ENCODE peak calls at places on chromosomes 2 and 18, in nine cellular contexts. R is nephron progenitor cell, B is endothelial cell, N is PC-9, K is uterus, T is GM10248, X is colonic mucosa, Y is stomach, D is body of pancreas. O is an unnamed sample.

GRCh38 chr18:73352546-73352945 is 484.8 kb upstream of the NETO1 start:
- DNase-seq in R (peak), Y (no peak), T (no peak), D (no peak), X (no peak), K (no peak), B (no peak), N (no peak), O (no peak)

GRCh38 chr2:185608799-185609198 is 129.8 kb upstream of the FSIP2 start:
- DNase-seq in N (no peak), R (no peak), D (no peak), K (no peak), X (no peak), T (no peak), B (no peak), Y (no peak), O (no peak)

GRCh38 chr2:97688062-97688827 is 18.7 kb downstream of the C2orf92 start:
- DNase-seq in T (peak), X (no peak), K (no peak), D (no peak), B (no peak), Y (no peak), R (no peak), N (peak), O (peak)

GRCh38 chr2:241270531-241270930 is 44.9 kb downstream of the HDLBP start:
- DNase-seq in R (no peak), Y (no peak), T (no peak), N (no peak), X (no peak), B (no peak), K (no peak), D (no peak), O (peak)

GRCh38 chr18:74249181-74249968 is 42.4 kb downstream of the CYB5A start:
- DNase-seq in Y (no peak), X (no peak), R (no peak), B (no peak), T (no peak), N (no peak), K (no peak), D (no peak), O (no peak)

GRCh38 chr2:139694327-139694726 is 914.1 kb upstream of the NXPH2 start:
- DNase-seq in D (no peak), K (no peak), T (no peak), R (no peak), B (no peak), N (no peak), X (no peak), Y (no peak), O (no peak)

GRCh38 chr2:157257312-157258252 is at the start of gene GALNT5:
- DNase-seq in R (peak), Y (peak), B (peak), N (no peak), X (peak), K (no peak), D (peak), T (no peak), O (no peak)

GRCh38 chr2:131040661-131041401 is 52.4 kb downstream of the FAM168B start:
- DNase-seq in N (no peak), D (peak), R (no peak), Y (no peak), T (no peak), K (no peak), X (no peak), B (no peak), O (peak)

GRCh38 chr2:99085400-99085799 is 56.1 kb upstream of the C2orf15 start:
- DNase-seq in N (no peak), D (no peak), T (no peak), R (peak), B (no peak), X (no peak), Y (no peak), K (no peak), O (no peak)

GRCh38 chr18:79588636-79589481 is 90.7 kb upstream of the CTDP1 start:
- DNase-seq in N (no peak), X (peak), D (peak), R (peak), Y (peak), K (peak), B (no peak), T (no peak), O (no peak)

GRCh38 chr2:18518116-18519111 is 42.0 kb downstream of the RDH14 start:
- DNase-seq in K (no peak), X (no peak), R (no peak), Y (no peak), N (peak), B (no peak), T (no peak), D (no peak), O (no peak)

GRCh38 chr2:121140734-121141133 is 144.3 kb downstream of the TFCP2L1 start:
- DNase-seq in Y (no peak), N (peak), B (no peak), X (no peak), D (no peak), R (no peak), T (no peak), K (no peak), O (no peak)

GRCh38 chr2:138327967-138328366 is 173.6 kb upstream of the SPOPL start:
- DNase-seq in N (no peak), B (no peak), T (no peak), R (no peak), D (no peak), K (no peak), Y (no peak), X (no peak), O (no peak)

GRCh38 chr2:20672191-20672951 is 5.4 kb downstream of the GDF7 start:
- DNase-seq in D (no peak), T (no peak), R (peak), X (no peak), K (no peak), B (peak), Y (no peak), N (no peak), O (no peak)

GRCh38 chr2:72128059-72128842 is 19.4 kb downstream of the CYP26B1 start:
- DNase-seq in T (no peak), R (no peak), Y (no peak), B (no peak), X (peak), K (no peak), N (no peak), D (no peak), O (no peak)

GRCh38 chr2:85935746-85936208 is 47.0 kb upstream of the ST3GAL5 start:
- DNase-seq in N (peak), Y (no peak), K (no peak), T (no peak), X (no peak), R (no peak), D (no peak), B (no peak), O (no peak)

GRCh38 chr18:32919799-32920198 is 147.0 kb upstream of the KLHL14 start:
- DNase-seq in K (no peak), T (peak), X (no peak), R (peak), N (no peak), Y (peak), D (no peak), B (peak), O (no peak)

GRCh38 chr2:208031608-208032019 is 6.3 kb upstream of the PLEKHM3 start:
- DNase-seq in Y (no peak), B (no peak), K (no peak), R (no peak), D (no peak), N (peak), X (no peak), T (no peak), O (no peak)

GRCh38 chr18:63074987-63075404 is 244.6 kb downstream of the BCL2 start:
- DNase-seq in N (peak), D (peak), X (peak), B (peak), T (peak), R (peak), Y (peak), K (peak), O (peak)

GRCh38 chr2:27441226-27441926 is 805 bp upstream of the KRTCAP3 start:
- DNase-seq in B (no peak), N (no peak), X (no peak), D (no peak), K (no peak), Y (no peak), T (no peak), R (no peak), O (no peak)
- TF ChIP-seq CTCF in B (no peak), N (no peak), X (no peak), D (no peak), K (no peak), Y (no peak), T (no peak), R (no peak), O (no peak)

GRCh38 chr2:217948897-217949296 is 53.9 kb downstream of the TNS1 start:
- DNase-seq in X (no peak), T (no peak), K (no peak), D (no peak), B (no peak), Y (no peak), N (no peak), R (no peak), O (no peak)
- TF ChIP-seq CTCF in X (no peak), T (no peak), K (no peak), D (no peak), B (no peak), Y (no peak), N (no peak), R (no peak), O (no peak)

GRCh38 chr18:37266290-37266689 is 299.3 kb downstream of the CELF4 start:
- DNase-seq in D (no peak), X (no peak), N (no peak), B (peak), R (peak), Y (no peak), K (no peak), T (no peak), O (no peak)
- TF ChIP-seq CTCF in D (no peak), X (no peak), N (peak), B (no peak), R (peak), Y (no peak), K (no peak), T (no peak), O (peak)

GRCh38 chr18:25456284-25456683 is 104.3 kb upstream of the ZNF521 start:
- DNase-seq in B (no peak), T (no peak), K (no peak), X (no peak), Y (no peak), R (no peak), N (no peak), D (no peak), O (no peak)

GRCh38 chr18:25451077-25451658 is 99.2 kb upstream of the ZNF521 start:
- DNase-seq in X (no peak), T (no peak), Y (no peak), B (no peak), K (no peak), R (no peak), N (no peak), D (no peak), O (no peak)

GRCh38 chr18:25454270-25454659 is 102.3 kb upstream of the ZNF521 start:
- DNase-seq in Y (no peak), T (no peak), B (no peak), X (no peak), R (no peak), N (no peak), K (no peak), D (no peak), O (no peak)

GRCh38 chr18:25454728-25455127 is 102.8 kb upstream of the ZNF521 start:
- DNase-seq in N (no peak), X (no peak), R (no peak), K (no peak), T (no peak), Y (no peak), B (no peak), D (no peak), O (no peak)

DNA sequence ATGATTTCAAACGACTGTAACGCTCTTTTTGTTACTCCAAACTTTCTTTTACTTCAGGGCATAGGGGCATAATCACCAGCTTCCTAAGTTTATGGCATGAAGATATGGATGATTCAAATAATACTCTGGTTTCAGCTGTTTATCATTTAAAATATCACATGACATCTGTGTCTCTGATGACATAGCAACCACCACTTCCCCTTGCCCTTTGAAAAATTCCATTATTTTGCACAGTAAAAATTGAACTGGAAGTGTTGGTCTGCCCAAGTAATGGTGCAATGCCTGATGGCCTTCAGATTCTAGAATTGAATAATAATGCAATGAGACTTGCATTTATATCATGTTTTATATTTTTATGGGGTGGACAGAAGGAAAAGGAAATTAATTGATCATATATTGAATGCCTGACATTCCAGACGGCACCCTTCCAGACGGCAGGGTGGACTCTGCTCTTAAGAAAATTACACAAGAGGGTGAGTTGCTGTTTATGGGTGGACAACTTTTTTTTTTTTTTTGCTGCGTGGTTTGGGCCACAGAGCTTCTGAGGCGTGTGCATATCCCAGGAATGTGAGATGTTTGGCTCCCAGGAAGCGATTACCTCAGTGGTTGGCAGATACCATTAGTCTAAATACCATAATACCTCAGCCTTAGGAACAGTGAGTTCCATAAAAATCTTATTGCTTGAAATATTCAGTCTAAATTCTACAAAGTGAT is 101.7 kb upstream of the ZNF521 start:
- DNase-seq in X (no peak), D (no peak), N (no peak), Y (no peak), K (no peak), R (no peak), B (no peak), T (no peak), O (no peak)
- TF ChIP-seq CTCF in X (no peak), D (no peak), N (no peak), Y (no peak), K (no peak), R (no peak), B (no peak), T (no peak), O (no peak)

DNA sequence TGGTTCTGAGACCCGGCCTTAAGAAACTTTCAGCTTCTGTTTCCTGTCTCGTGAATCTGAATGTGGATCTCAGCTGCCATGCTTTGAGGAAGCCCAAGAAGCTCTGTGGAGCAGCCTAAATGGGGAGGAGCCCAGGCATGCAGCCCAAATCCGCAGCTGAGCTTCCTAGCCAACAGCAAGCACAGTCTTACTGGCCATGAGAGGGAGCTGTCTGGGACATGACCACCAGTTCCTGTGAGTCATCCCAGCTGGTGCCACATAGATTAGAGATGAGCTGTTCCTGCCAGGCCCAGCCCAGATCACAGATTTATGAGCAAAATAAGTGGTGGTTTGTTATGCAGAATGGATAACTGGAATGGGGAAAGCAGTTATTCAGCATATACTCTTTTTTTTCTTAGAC is 224.4 kb upstream of the APCDD1 start:
- DNase-seq in Y (no peak), N (peak), X (no peak), K (no peak), B (no peak), D (no peak), T (no peak), R (no peak), O (no peak)
- TF ChIP-seq CTCF in Y (no peak), N (peak), X (no peak), K (no peak), B (no peak), D (no peak), T (no peak), R (no peak), O (no peak)

GRCh38 chr2:155377931-155378444 is 679.5 kb downstream of the KCNJ3 start:
- DNase-seq in D (no peak), Y (no peak), N (no peak), X (no peak), T (no peak), B (no peak), K (no peak), R (no peak), O (no peak)

GRCh38 chr2:155377178-155377780 is 678.8 kb downstream of the KCNJ3 start:
- DNase-seq in Y (no peak), D (no peak), X (no peak), B (no peak), T (no peak), R (no peak), N (no peak), K (no peak), O (no peak)

GRCh38 chr2:155368934-155369333 is 670.4 kb downstream of the KCNJ3 start:
- DNase-seq in R (no peak), D (no peak), B (no peak), Y (no peak), K (no peak), N (no peak), X (no peak), T (no peak), O (no peak)

GRCh38 chr2:155372969-155373368 is 674.5 kb downstream of the KCNJ3 start:
- DNase-seq in T (no peak), R (no peak), K (no peak), B (no peak), X (no peak), N (no peak), D (no peak), Y (no peak), O (no peak)
- TF ChIP-seq CTCF in T (peak), R (peak), K (no peak), B (no peak), X (no peak), N (peak), D (no peak), Y (no peak), O (peak)

GRCh38 chr2:74104839-74105238 is 42.9 kb downstream of the BOLA3 start:
- DNase-seq in R (no peak), X (no peak), N (no peak), D (no peak), K (no peak), B (no peak), Y (no peak), T (no peak), O (no peak)
- TF ChIP-seq CTCF in R (no peak), X (no peak), N (peak), D (no peak), K (peak), B (no peak), Y (no peak), T (no peak), O (peak)

DNA sequence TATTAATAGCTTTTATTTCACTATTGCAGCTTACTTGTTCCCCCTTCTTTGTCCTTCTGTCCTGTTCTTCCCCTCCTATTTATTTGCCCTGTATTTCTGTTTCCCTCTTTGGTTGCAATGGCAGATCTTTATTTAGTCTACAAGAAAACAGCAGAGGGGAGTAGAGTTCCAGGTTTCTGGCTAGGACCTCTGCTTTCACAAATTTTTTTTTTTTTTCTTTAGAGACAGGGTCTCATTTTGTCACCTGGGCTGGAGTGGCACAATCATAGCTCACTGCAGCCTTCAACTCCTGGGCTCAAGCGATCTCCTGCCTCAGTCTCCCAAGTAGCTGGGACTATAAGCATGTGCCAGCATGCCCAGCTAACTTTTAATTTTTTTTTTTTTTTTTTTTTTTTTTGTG is 188.1 kb upstream of the SPRED2 start:
- DNase-seq in B (no peak), Y (no peak), K (no peak), X (no peak), R (no peak), T (no peak), N (no peak), D (no peak), O (no peak)
- TF ChIP-seq CTCF in B (no peak), Y (no peak), K (peak), X (no peak), R (no peak), T (no peak), N (peak), D (no peak), O (no peak)

O was measured in osteocyte.